ENCODE peak calls at places on chromosome X, in five cellular contexts. Z, N, O, R and L are unnamed samples.

GRCh38 chrX:7278356-7278755 is 130.4 kb upstream of the PUDP start:
- DNase-seq in Z (no peak), N (no peak), O (no peak), R (no peak), L (no peak)

GRCh38 chrX:115560978-115561604 is at the start of gene PLS3:
- DNase-seq in Z (peak), N (peak), O (peak), R (peak), L (peak)

GRCh38 chrX:148774276-148774675 is 273.9 kb downstream of the AFF2 start:
- DNase-seq in Z (no peak), N (peak), O (no peak), R (no peak), L (no peak)

GRCh38 chrX:155957843-155958242 is 39.7 kb upstream of the IL9R start:
- DNase-seq in Z (no peak), N (no peak), O (no peak), R (no peak), L (no peak)

GRCh38 chrX:125826774-125827451 is 339.2 kb downstream of the DCAF12L2 start:
- DNase-seq in Z (no peak), N (no peak), O (no peak), R (no peak), L (no peak)

GRCh38 chrX:38060331-38060878 is 54.1 kb downstream of the SYTL5 start:
- DNase-seq in Z (no peak), N (no peak), O (no peak), R (no peak), L (no peak)

GRCh38 chrX:46628406-46629371 is 55.1 kb downstream of the CHST7 start:
- DNase-seq in Z (peak), N (peak), O (peak), R (no peak), L (peak)

GRCh38 chrX:103879339-103879738 is 47.3 kb upstream of the RAB9B start:
- DNase-seq in Z (peak), N (peak), O (peak), R (no peak), L (no peak)

DNA sequence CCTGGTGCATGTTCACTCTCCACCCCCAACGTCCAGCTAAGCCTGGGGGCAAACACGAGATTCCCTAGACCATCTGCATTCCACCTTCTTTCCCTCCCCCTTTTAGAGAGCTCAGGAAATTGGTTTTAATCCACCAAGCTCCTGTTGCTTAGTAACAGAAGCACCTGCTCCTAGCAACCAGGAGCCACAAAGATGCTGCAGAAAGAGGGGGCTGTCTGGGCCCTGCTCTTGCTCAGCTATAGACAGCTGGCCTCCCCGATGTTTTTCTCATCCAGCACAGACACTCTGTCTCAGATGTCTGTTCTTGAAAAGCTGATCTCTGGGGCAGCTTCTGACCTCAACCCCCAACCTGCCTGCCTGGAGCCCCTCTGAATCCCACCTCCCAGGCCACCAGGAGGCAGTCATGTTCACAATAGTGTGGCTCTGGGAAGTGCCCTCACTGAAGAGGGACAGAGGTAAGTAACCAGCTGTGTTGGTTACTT is 71.5 kb downstream of the SLC16A2 start:
- DNase-seq in Z (no peak), N (no peak), O (no peak), R (peak), L (peak)
- TF ChIP-seq CTCF in Z (no peak), N (no peak), O (no peak), R (peak), L (peak)

DNA sequence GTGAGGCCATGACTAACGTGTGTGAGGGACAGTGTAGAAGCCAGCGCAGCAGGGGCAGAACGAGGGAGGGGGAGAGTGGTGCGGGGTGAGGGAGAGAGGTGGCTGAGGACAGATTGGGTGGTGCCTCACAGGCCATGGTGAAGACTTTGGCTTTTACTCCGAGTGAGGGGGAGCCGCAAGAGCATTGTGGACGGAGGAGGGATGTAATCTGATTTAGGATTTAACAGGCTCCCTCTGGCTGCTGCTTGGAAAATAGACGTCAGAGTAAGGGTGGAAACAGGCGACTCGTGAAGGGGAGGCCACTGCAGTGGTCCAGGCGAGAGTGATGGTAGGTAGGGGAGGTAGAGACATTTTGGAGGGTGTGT is 13.0 kb downstream of the PPP1R3F start:
- DNase-seq in Z (peak), N (peak), O (peak), R (peak), L (no peak)
- H3K4me3 ChIP-seq in Z (no peak), N (no peak), O (no peak), R (no peak), L (no peak)

DNA sequence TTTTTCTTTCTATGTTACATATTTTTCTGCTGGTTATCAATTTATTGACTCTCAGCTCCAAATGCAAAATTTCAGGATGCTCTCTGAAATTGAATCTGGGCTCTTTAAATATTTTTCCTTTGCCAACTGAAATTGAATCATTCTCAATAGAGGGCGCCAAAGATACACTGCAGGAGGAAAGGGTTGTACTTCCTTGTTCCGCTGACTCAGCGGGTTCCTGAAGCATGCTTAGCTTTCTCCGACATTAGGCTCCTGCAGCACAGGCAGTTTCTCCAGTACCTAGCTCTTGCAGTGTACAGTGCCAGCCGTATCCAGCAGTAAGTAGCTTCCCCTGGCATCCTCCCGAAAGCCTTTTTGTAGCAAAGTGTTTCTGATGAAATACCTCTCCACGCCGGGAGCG is 28.8 kb upstream of the CFAP47 start:
- DNase-seq in Z (no peak), N (no peak), O (no peak), R (peak), L (peak)
- TF ChIP-seq CTCF in Z (no peak), N (no peak), O (no peak), R (peak), L (no peak)

DNA sequence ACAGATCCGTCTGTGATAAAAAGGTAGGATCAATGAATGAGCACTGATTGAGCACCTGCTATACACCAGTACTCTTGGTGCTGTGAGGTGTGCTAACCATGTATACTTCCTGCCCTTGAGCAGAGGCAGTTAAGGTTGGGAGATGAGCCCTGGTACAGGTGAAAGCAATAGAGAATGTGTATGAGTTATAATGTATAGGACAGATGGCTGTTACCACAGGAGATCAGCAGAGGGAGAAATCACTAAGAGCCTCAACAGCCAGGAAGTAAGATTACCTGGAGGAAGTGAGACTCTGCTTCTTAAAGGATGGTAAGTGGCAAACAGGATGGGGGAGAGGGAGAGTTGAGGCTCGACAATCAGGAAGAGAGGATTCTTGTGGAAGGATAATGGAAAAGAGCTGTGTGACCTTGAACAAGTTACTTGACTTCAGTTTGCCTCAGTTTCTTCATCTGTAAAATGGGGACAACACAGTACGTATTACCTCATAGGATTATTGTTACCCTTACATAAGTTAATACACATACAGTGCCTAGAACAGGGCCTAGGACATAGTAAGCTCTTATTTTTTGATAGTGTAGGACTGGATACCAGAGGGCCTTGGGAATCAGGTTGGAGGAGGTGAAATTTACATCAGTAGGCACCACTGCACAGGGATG is 9.1 kb downstream of the CXCR3 start:
- DNase-seq in Z (no peak), N (no peak), O (no peak), R (no peak), L (peak)
- H3K4me3 ChIP-seq in Z (no peak), N (no peak), O (no peak), R (no peak), L (no peak)

GRCh38 chrX:109638158-109638557 is 13.2 kb upstream of the KCNE5 start:
- DNase-seq in Z (no peak), N (no peak), O (no peak), R (no peak), L (no peak)

GRCh38 chrX:109643687-109644086 is 18.7 kb upstream of the KCNE5 start:
- DNase-seq in Z (no peak), N (no peak), O (no peak), R (no peak), L (no peak)
- TF ChIP-seq CTCF in Z (no peak), N (no peak), O (no peak), R (no peak), L (no peak)

GRCh38 chrX:153662266-153662665 is 11.3 kb downstream of the PNCK start:
- DNase-seq in Z (no peak), N (peak), O (no peak), R (peak), L (peak)
- H3K4me3 ChIP-seq in Z (no peak), N (no peak), O (no peak), R (no peak), L (no peak)

GRCh38 chrX:107273795-107274194 is 67.4 kb downstream of the DNAAF6 start:
- DNase-seq in Z (no peak), N (no peak), O (no peak), R (no peak), L (no peak)

DNA sequence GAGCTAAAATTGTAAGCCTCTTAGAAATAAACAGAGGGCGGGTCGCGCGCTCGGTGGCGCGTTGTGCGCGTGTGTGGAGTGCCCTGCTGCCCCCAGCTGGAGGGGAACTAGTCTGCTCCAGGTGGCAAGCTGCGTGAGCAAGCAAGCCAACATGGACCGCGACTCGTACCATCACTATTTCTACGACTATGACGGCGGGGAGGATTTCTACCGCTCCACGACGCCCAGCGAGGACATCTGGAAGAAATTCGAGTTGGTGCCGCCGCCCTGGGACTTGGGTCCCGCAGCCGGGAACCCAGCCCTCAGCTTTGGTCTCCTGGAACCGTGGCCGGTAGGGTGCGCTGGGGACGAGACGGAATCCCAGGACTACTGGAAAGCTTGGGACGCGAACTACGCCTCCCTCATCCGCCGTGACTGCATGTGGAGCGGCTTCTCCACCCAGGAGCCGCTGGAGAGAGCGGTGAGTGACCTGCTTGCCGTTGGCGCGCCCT is 66.1 kb downstream of the DNAAF6 start:
- DNase-seq in Z (no peak), N (no peak), O (no peak), R (peak), L (no peak)
- TF ChIP-seq CTCF in Z (no peak), N (no peak), O (no peak), R (peak), L (no peak)

GRCh38 chrX:40167240-40168182 is 69.8 kb upstream of the BCOR start:
- DNase-seq in Z (no peak), N (no peak), O (no peak), R (peak), L (no peak)
- H3K4me3 ChIP-seq in Z (peak), N (peak), O (peak), R (peak), L (no peak)

DNA sequence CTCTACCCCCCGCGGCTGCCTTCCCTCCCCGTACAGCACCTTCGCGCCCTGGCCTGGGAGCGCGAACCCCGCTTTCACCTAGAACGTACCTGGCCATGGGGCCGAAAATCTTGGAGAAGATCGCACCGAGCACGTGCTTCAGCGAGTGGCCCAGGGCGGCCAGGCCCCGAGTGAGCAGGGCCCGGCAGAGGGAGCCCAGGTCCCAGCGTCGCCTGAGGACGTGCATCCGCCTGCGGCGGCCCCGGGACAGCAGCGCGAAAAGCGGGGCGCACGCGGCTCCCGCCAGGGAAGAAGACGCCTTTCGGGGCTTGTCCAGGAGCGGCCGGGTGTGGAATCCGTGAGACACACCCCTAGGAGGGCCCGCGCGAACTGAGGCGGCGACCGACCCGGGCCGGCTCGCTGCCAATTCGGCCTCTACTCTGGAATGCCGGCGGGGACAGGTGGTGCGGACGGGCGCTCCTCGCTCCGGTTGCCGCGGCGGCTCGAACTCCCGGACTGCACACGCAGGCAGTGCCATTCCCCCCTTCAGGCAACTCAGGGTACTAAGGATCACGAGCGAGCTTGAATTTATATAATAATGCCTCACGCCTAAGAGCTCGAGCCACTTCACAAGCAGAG is at the start of gene HS6ST2:
- DNase-seq in Z (no peak), N (no peak), O (no peak), R (peak), L (no peak)
- TF ChIP-seq CTCF in Z (no peak), N (no peak), O (no peak), R (peak), L (no peak)